ENCODE peak calls at places on chromosome 11, in eight cellular contexts. One of them, this sample, is unnamed.

GRCh38 chr11:67504950-67505561 is at the start of gene PITPNM1:
- DNase-seq in H9: peak
- DNase-seq in fibroblast of lung: peak
- DNase-seq in IMR-90: peak
- DNase-seq in PC-3: peak
- DNase-seq in endothelial cell of umbilical vein: no peak
- DNase-seq in H1: peak
- DNase-seq in DND-41: peak
- DNase-seq in this sample: no peak

GRCh38 chr11:19560156-19560555 is 152.5 kb upstream of the NAV2 start:
- DNase-seq in DND-41: no peak
- DNase-seq in fibroblast of lung: no peak
- DNase-seq in endothelial cell of umbilical vein: peak
- DNase-seq in H9: no peak
- DNase-seq in H1: no peak
- DNase-seq in IMR-90: no peak
- DNase-seq in PC-3: no peak
- DNase-seq in this sample: no peak

GRCh38 chr11:30422828-30423648 is 100.1 kb downstream of the ARL14EP start:
- DNase-seq in PC-3: no peak
- DNase-seq in H1: no peak
- DNase-seq in IMR-90: no peak
- DNase-seq in fibroblast of lung: no peak
- DNase-seq in DND-41: no peak
- DNase-seq in endothelial cell of umbilical vein: no peak
- DNase-seq in H9: no peak
- DNase-seq in this sample: no peak

GRCh38 chr11:61923166-61924015 is 6.0 kb upstream of the RAB3IL1 start:
- DNase-seq in endothelial cell of umbilical vein: no peak
- DNase-seq in H1: peak
- DNase-seq in PC-3: no peak
- DNase-seq in H9: peak
- DNase-seq in fibroblast of lung: peak
- DNase-seq in IMR-90: peak
- DNase-seq in DND-41: no peak
- DNase-seq in this sample: no peak

GRCh38 chr11:74255741-74256369 is 55.6 kb downstream of the P4HA3 start:
- DNase-seq in H1: peak
- DNase-seq in DND-41: peak
- DNase-seq in fibroblast of lung: peak
- DNase-seq in endothelial cell of umbilical vein: peak
- DNase-seq in H9: peak
- DNase-seq in IMR-90: peak
- DNase-seq in PC-3: peak
- DNase-seq in this sample: no peak

GRCh38 chr11:12086271-12087074 is 23.9 kb upstream of the MICAL2 start:
- DNase-seq in IMR-90: peak
- DNase-seq in DND-41: no peak
- DNase-seq in endothelial cell of umbilical vein: peak
- DNase-seq in H9: no peak
- DNase-seq in H1: no peak
- DNase-seq in PC-3: peak
- DNase-seq in fibroblast of lung: peak
- DNase-seq in this sample: no peak

GRCh38 chr11:24716403-24716802 is 219.6 kb downstream of the LUZP2 start:
- DNase-seq in IMR-90: no peak
- DNase-seq in H9: no peak
- DNase-seq in endothelial cell of umbilical vein: no peak
- DNase-seq in fibroblast of lung: no peak
- DNase-seq in H1: no peak
- DNase-seq in DND-41: no peak
- DNase-seq in PC-3: no peak
- DNase-seq in this sample: no peak

GRCh38 chr11:15006139-15006759 is 34.1 kb upstream of the CALCA start:
- DNase-seq in IMR-90: peak
- DNase-seq in PC-3: peak
- DNase-seq in H9: peak
- DNase-seq in DND-41: peak
- DNase-seq in H1: no peak
- DNase-seq in endothelial cell of umbilical vein: peak
- DNase-seq in fibroblast of lung: peak
- DNase-seq in this sample: peak

GRCh38 chr11:65504671-65505433 is 6.0 kb downstream of the MALAT1 start:
- DNase-seq in H9: no peak
- DNase-seq in H1: no peak
- DNase-seq in DND-41: no peak
- DNase-seq in endothelial cell of umbilical vein: peak
- DNase-seq in IMR-90: peak
- DNase-seq in fibroblast of lung: peak
- DNase-seq in PC-3: no peak
- DNase-seq in this sample: no peak

GRCh38 chr11:11972148-11972547 is 36.3 kb downstream of the DKK3 start:
- DNase-seq in H9: no peak
- DNase-seq in IMR-90: no peak
- DNase-seq in fibroblast of lung: no peak
- DNase-seq in H1: peak
- DNase-seq in DND-41: no peak
- DNase-seq in endothelial cell of umbilical vein: no peak
- DNase-seq in PC-3: no peak
- DNase-seq in this sample: no peak

GRCh38 chr11:124900464-124900863 is 2.8 kb upstream of the ROBO4 start:
- DNase-seq in IMR-90: peak
- DNase-seq in H9: peak
- DNase-seq in PC-3: peak
- DNase-seq in H1: peak
- DNase-seq in DND-41: no peak
- DNase-seq in endothelial cell of umbilical vein: peak
- DNase-seq in fibroblast of lung: peak
- DNase-seq in this sample: peak

GRCh38 chr11:2388431-2389024 is 11.4 kb downstream of the CD81 start:
- DNase-seq in IMR-90: no peak
- DNase-seq in fibroblast of lung: no peak
- DNase-seq in H1: no peak
- DNase-seq in endothelial cell of umbilical vein: no peak
- DNase-seq in H9: no peak
- DNase-seq in DND-41: no peak
- DNase-seq in PC-3: no peak
- DNase-seq in this sample: no peak

GRCh38 chr11:2385156-2386151 is 8.3 kb downstream of the CD81 start:
- DNase-seq in fibroblast of lung: no peak
- DNase-seq in DND-41: peak
- DNase-seq in PC-3: no peak
- DNase-seq in endothelial cell of umbilical vein: no peak
- DNase-seq in H1: no peak
- DNase-seq in IMR-90: no peak
- DNase-seq in H9: no peak
- DNase-seq in this sample: no peak

GRCh38 chr11:2389344-2390026 is 11.1 kb upstream of the TSSC4 start:
- DNase-seq in PC-3: no peak
- DNase-seq in DND-41: no peak
- DNase-seq in endothelial cell of umbilical vein: no peak
- DNase-seq in H9: no peak
- DNase-seq in H1: no peak
- DNase-seq in IMR-90: no peak
- DNase-seq in fibroblast of lung: no peak
- DNase-seq in this sample: no peak

GRCh38 chr11:2386591-2386990 is 9.5 kb downstream of the CD81 start:
- DNase-seq in fibroblast of lung: no peak
- DNase-seq in DND-41: no peak
- DNase-seq in IMR-90: no peak
- DNase-seq in H9: no peak
- DNase-seq in PC-3: no peak
- DNase-seq in H1: no peak
- DNase-seq in endothelial cell of umbilical vein: no peak
- DNase-seq in this sample: no peak

GRCh38 chr11:2387266-2387982 is 10.3 kb downstream of the CD81 start:
- DNase-seq in endothelial cell of umbilical vein: no peak
- DNase-seq in H1: no peak
- DNase-seq in fibroblast of lung: peak
- DNase-seq in DND-41: no peak
- DNase-seq in PC-3: no peak
- DNase-seq in IMR-90: peak
- DNase-seq in H9: no peak
- DNase-seq in this sample: no peak
- H3K9ac ChIP-seq in endothelial cell of umbilical vein: no peak
- H3K9ac ChIP-seq in H1: no peak
- H3K9ac ChIP-seq in fibroblast of lung: peak
- H3K9ac ChIP-seq in DND-41: no peak
- H3K9ac ChIP-seq in PC-3: no peak
- H3K9ac ChIP-seq in IMR-90: no peak
- H3K9ac ChIP-seq in H9: no peak
- H3K9ac ChIP-seq in this sample: no peak

GRCh38 chr11:923691-924405 is 1.8 kb upstream of the AP2A2 start:
- DNase-seq in H9: no peak
- DNase-seq in H1: no peak
- DNase-seq in DND-41: no peak
- DNase-seq in fibroblast of lung: no peak
- DNase-seq in endothelial cell of umbilical vein: no peak
- DNase-seq in PC-3: no peak
- DNase-seq in IMR-90: no peak
- DNase-seq in this sample: no peak

GRCh38 chr11:925158-925495 is 543 bp upstream of the AP2A2 start:
- DNase-seq in H1: no peak
- DNase-seq in fibroblast of lung: no peak
- DNase-seq in PC-3: no peak
- DNase-seq in H9: no peak
- DNase-seq in IMR-90: no peak
- DNase-seq in DND-41: no peak
- DNase-seq in endothelial cell of umbilical vein: no peak
- DNase-seq in this sample: no peak

GRCh38 chr11:925496-926301 is at the start of gene AP2A2:
- DNase-seq in H1: peak
- DNase-seq in PC-3: peak
- DNase-seq in H9: peak
- DNase-seq in IMR-90: peak
- DNase-seq in endothelial cell of umbilical vein: peak
- DNase-seq in DND-41: peak
- DNase-seq in fibroblast of lung: peak
- DNase-seq in this sample: no peak

GRCh38 chr11:924406-925157 is 1.1 kb upstream of the AP2A2 start:
- DNase-seq in endothelial cell of umbilical vein: no peak
- DNase-seq in IMR-90: no peak
- DNase-seq in fibroblast of lung: no peak
- DNase-seq in PC-3: no peak
- DNase-seq in H1: no peak
- DNase-seq in DND-41: no peak
- DNase-seq in H9: no peak
- DNase-seq in this sample: no peak

DNA sequence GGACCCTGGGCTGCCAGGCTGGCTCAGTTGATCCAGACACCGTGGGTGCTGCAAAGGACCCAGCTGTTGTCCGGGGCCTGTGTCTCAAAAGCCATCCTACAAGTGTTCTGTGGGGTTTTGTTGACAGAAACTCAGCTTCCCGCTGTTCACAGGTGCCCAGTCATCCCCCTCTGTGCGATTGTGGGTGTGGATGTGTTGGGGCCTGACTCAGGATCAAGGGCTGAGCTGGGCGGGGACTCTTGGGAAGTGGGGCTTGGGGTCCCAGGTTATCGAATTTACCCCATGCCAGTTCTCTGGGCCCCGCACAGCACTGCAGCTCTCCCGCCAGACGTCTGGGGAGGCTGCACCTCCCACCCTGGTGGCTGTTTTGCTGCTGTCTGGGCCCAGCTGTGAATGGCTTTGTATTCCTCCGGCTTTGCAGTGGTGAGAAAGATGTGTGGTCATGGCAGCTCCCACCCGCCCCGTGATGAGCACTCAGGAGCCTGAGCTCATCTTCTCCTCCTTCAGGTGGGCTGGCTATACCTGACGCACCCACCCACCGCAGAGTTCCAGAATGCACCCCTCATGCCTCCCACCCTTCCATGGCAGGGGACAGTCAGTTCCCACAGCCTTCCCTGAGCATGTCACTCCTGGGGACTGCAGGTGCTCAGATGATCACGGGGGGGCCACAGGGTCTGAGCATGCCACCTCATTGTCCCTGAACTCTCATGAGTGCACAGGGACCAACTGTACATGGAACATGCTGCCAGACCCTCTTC is 3.6 kb upstream of the AP2A2 start:
- DNase-seq in DND-41: no peak
- DNase-seq in PC-3: no peak
- DNase-seq in H9: no peak
- DNase-seq in H1: no peak
- DNase-seq in fibroblast of lung: no peak
- DNase-seq in IMR-90: no peak
- DNase-seq in endothelial cell of umbilical vein: no peak
- DNase-seq in this sample: no peak
- H2AFZ ChIP-seq in DND-41: no peak
- H2AFZ ChIP-seq in PC-3: no peak
- H2AFZ ChIP-seq in H9: no peak
- H2AFZ ChIP-seq in H1: no peak
- H2AFZ ChIP-seq in fibroblast of lung: no peak
- H2AFZ ChIP-seq in IMR-90: peak
- H2AFZ ChIP-seq in endothelial cell of umbilical vein: no peak
- H2AFZ ChIP-seq in this sample: no peak

GRCh38 chr11:113690619-113691569 is 15.2 kb downstream of the TMPRSS5 start:
- DNase-seq in PC-3: peak
- DNase-seq in IMR-90: peak
- DNase-seq in H9: peak
- DNase-seq in fibroblast of lung: peak
- DNase-seq in endothelial cell of umbilical vein: no peak
- DNase-seq in H1: peak
- DNase-seq in DND-41: peak
- DNase-seq in this sample: peak
- TF ChIP-seq CTCF in PC-3: peak
- TF ChIP-seq CTCF in IMR-90: no peak
- TF ChIP-seq CTCF in H9: peak
- TF ChIP-seq CTCF in fibroblast of lung: peak
- TF ChIP-seq CTCF in endothelial cell of umbilical vein: peak
- TF ChIP-seq CTCF in H1: peak
- TF ChIP-seq CTCF in DND-41: peak
- TF ChIP-seq CTCF in this sample: peak

GRCh38 chr11:45920531-45921477 is 1.7 kb upstream of the LARGE2 start:
- DNase-seq in DND-41: no peak
- DNase-seq in H1: no peak
- DNase-seq in IMR-90: no peak
- DNase-seq in fibroblast of lung: no peak
- DNase-seq in PC-3: no peak
- DNase-seq in H9: no peak
- DNase-seq in endothelial cell of umbilical vein: no peak
- DNase-seq in this sample: no peak

GRCh38 chr11:45924927-45925326 is 2.5 kb downstream of the LARGE2 start:
- DNase-seq in H9: peak
- DNase-seq in fibroblast of lung: no peak
- DNase-seq in IMR-90: no peak
- DNase-seq in H1: no peak
- DNase-seq in endothelial cell of umbilical vein: no peak
- DNase-seq in DND-41: no peak
- DNase-seq in PC-3: no peak
- DNase-seq in this sample: no peak

GRCh38 chr11:45924036-45924915 is 1.8 kb downstream of the LARGE2 start:
- DNase-seq in H9: peak
- DNase-seq in H1: no peak
- DNase-seq in IMR-90: no peak
- DNase-seq in fibroblast of lung: no peak
- DNase-seq in PC-3: no peak
- DNase-seq in DND-41: no peak
- DNase-seq in endothelial cell of umbilical vein: no peak
- DNase-seq in this sample: no peak

GRCh38 chr11:45921561-45922424 is 663 bp upstream of the LARGE2 start:
- DNase-seq in PC-3: peak
- DNase-seq in fibroblast of lung: no peak
- DNase-seq in H9: peak
- DNase-seq in H1: peak
- DNase-seq in endothelial cell of umbilical vein: no peak
- DNase-seq in IMR-90: no peak
- DNase-seq in DND-41: no peak
- DNase-seq in this sample: no peak

GRCh38 chr11:45922425-45923082 is at the start of gene LARGE2:
- DNase-seq in IMR-90: no peak
- DNase-seq in H1: peak
- DNase-seq in H9: no peak
- DNase-seq in DND-41: no peak
- DNase-seq in fibroblast of lung: no peak
- DNase-seq in endothelial cell of umbilical vein: no peak
- DNase-seq in PC-3: peak
- DNase-seq in this sample: no peak
- H3K9ac ChIP-seq in IMR-90: no peak
- H3K9ac ChIP-seq in H1: peak
- H3K9ac ChIP-seq in H9: peak
- H3K9ac ChIP-seq in DND-41: no peak
- H3K9ac ChIP-seq in fibroblast of lung: no peak
- H3K9ac ChIP-seq in endothelial cell of umbilical vein: no peak
- H3K9ac ChIP-seq in PC-3: peak
- H3K9ac ChIP-seq in this sample: peak